ENCODE peak calls at places on chromosomes 6 and 20, in seven cellular contexts. E is MM.1S, B is prostate gland, U is mesothelial cell of epicardium, Y is epithelial cell of esophagus, I is sigmoid colon, Q is left lung. M is an unnamed sample.

GRCh38 chr6:26358511-26358981 is 6.5 kb upstream of the BTN3A2 start:
- DNase-seq in E (peak; percentile 94), B (no peak), U (no peak), Y (no peak), I (no peak), Q (no peak), M (no peak)

GRCh38 chr6:63458480-63459115 is 113.7 kb upstream of the LOC128125822 start:
- DNase-seq in B (no peak), I (no peak), U (no peak), Q (no peak), Y (no peak), E (peak; percentile 28), M (no peak)

GRCh38 chr6:137867685-137868509 is 838 bp downstream of the TNFAIP3 start:
- DNase-seq in E (peak; percentile 74), Y (peak; percentile 36), U (no peak), I (peak; percentile 77), Q (no peak), B (peak; percentile 28), M (peak; percentile 36)

GRCh38 chr20:13333793-13334192 is 112.7 kb downstream of the ISM1 start:
- DNase-seq in Q (no peak), Y (no peak), I (no peak), B (no peak), U (no peak), E (no peak), M (no peak)

GRCh38 chr6:75382634-75382900 is 98.0 kb upstream of the TMEM30A start:
- DNase-seq in U (no peak), Q (no peak), I (no peak), E (no peak), Y (no peak), B (no peak), M (no peak)

GRCh38 chr20:20215976-20216727 is 151.8 kb upstream of the INSM1 start:
- DNase-seq in Q (no peak), I (no peak), B (no peak), Y (no peak), E (no peak), U (no peak), M (no peak)

GRCh38 chr20:46060301-46060881 is 29.4 kb downstream of the NCOA5 start:
- DNase-seq in U (no peak), I (no peak), Q (no peak), E (peak; percentile 36), B (no peak), Y (no peak), M (no peak)

GRCh38 chr20:61387204-61387958 is 135.3 kb downstream of the CDH4 start:
- DNase-seq in B (peak; percentile 39), I (no peak), Q (no peak), Y (peak; percentile 87), E (no peak), U (no peak), M (peak; percentile 78)

GRCh38 chr6:5112065-5112799 is 27.1 kb downstream of the PPP1R3G start:
- DNase-seq in I (peak; percentile 35), Q (no peak), B (no peak), U (no peak), E (no peak), Y (peak; percentile 96), M (peak; percentile 22)

GRCh38 chr20:3223937-3224680 is 14.8 kb downstream of the ITPA start:
- DNase-seq in I (no peak), U (no peak), Y (no peak), Q (no peak), B (no peak), E (no peak), M (no peak)

GRCh38 chr6:53483423-53484353 is 61.2 kb downstream of the GCLC start:
- DNase-seq in U (no peak), I (no peak), B (peak; percentile 70), Q (no peak), E (peak; percentile 22), Y (no peak), M (no peak)

GRCh38 chr20:46434597-46434996 is 28.2 kb upstream of the ELMO2 start:
- DNase-seq in Y (no peak), E (no peak), I (no peak), B (no peak), U (no peak), Q (no peak), M (no peak)

GRCh38 chr6:160456214-160456546 is 108.0 kb downstream of the SLC22A3 start:
- DNase-seq in U (no peak), E (no peak), Q (no peak), Y (no peak), B (no peak), I (no peak), M (no peak)

GRCh38 chr20:47493954-47494293 is 7.8 kb upstream of the NCOA3 start:
- DNase-seq in Q (no peak), B (peak; percentile 7), I (no peak), E (no peak), U (no peak), Y (peak; percentile 83), M (no peak)

GRCh38 chr20:51444922-51445438 is 97.5 kb downstream of the NFATC2 start:
- DNase-seq in B (no peak), Q (no peak), Y (no peak), U (no peak), E (no peak), I (no peak), M (no peak)

GRCh38 chr6:37741757-37742400 is 44.2 kb upstream of the MDGA1 start:
- DNase-seq in I (no peak), E (no peak), B (no peak), Q (no peak), Y (peak; percentile 28), U (no peak), M (peak; percentile 34)

GRCh38 chr20:20436689-20437088 is 68.8 kb downstream of the INSM1 start:
- DNase-seq in U (no peak), I (no peak), B (no peak), E (no peak), Y (no peak), Q (no peak), M (no peak)

GRCh38 chr6:163635731-163636344 is 221.3 kb downstream of the QKI start:
- DNase-seq in B (no peak), U (no peak), E (no peak), Y (no peak), I (no peak), Q (no peak), M (no peak)
- TF ChIP-seq CTCF in B (no peak), U (no peak), E (no peak), Y (no peak), I (no peak), Q (no peak), M (no peak)

GRCh38 chr6:134910596-134910935 is 39.3 kb downstream of the ALDH8A1 start:
- DNase-seq in I (no peak), Q (no peak), U (no peak), E (no peak), Y (no peak), B (no peak), M (no peak)
- TF ChIP-seq CTCF in I (no peak), Q (no peak), U (no peak), E (no peak), Y (no peak), B (no peak), M (no peak)

GRCh38 chr6:158131926-158132325 is 36.1 kb downstream of the SERAC1 start:
- DNase-seq in U (no peak), E (peak; percentile 21), B (no peak), I (no peak), Y (peak; percentile 46), Q (no peak), M (peak; percentile 65)
- TF ChIP-seq CTCF in U (peak; percentile 70), E (peak; percentile 33), B (no peak), I (no peak), Y (peak; percentile 45), Q (no peak), M (peak; percentile 36)

GRCh38 chr20:44800398-44801046 is 9.8 kb downstream of the RIMS4 start:
- DNase-seq in I (no peak), E (no peak), Q (no peak), U (no peak), Y (no peak), B (no peak), M (peak; percentile 20)
- TF ChIP-seq CTCF in I (no peak), E (peak; percentile 23), Q (no peak), U (no peak), Y (no peak), B (no peak), M (peak; percentile 23)

GRCh38 chr6:14543971-14544620 is 426.5 kb downstream of the CD83 start:
- DNase-seq in B (no peak), Q (no peak), I (no peak), U (no peak), E (no peak), Y (no peak), M (no peak)

GRCh38 chr6:14545496-14545895 is 427.9 kb downstream of the CD83 start:
- DNase-seq in I (no peak), U (no peak), E (no peak), Y (no peak), Q (no peak), B (no peak), M (no peak)

GRCh38 chr6:14546036-14546435 is 428.5 kb downstream of the CD83 start:
- DNase-seq in U (no peak), E (no peak), Y (no peak), Q (no peak), B (no peak), I (no peak), M (no peak)

GRCh38 chr6:14542670-14543366 is 425.2 kb downstream of the CD83 start:
- DNase-seq in U (no peak), Q (no peak), E (no peak), B (no peak), Y (peak; percentile 79), I (no peak), M (peak; percentile 68)

GRCh38 chr6:14544689-14545088 is 427.1 kb downstream of the CD83 start:
- DNase-seq in U (no peak), B (no peak), Q (no peak), I (no peak), Y (no peak), E (no peak), M (no peak)
- TF ChIP-seq CTCF in U (no peak), B (no peak), Q (no peak), I (no peak), Y (no peak), E (no peak), M (no peak)